ENCODE peak calls at places on chromosome X, in five cellular contexts. W is Caco-2, B is upper lobe of right lung, V is heart right ventricle, T is heart left ventricle. X is an unnamed sample.
A peak's percentile ranks its signal among the peaks of the same experiment; 100 is the strongest.

GRCh38 chrX:129581904-129582303 is 41.8 kb downstream of the OCRL start:
- DNase-seq in T (no peak), B (no peak), V (no peak), W (no peak), X (no peak)

GRCh38 chrX:46125139-46125538 is 420.1 kb downstream of the ZNF674 start:
- DNase-seq in T (no peak), B (no peak), W (no peak), V (no peak), X (no peak)

GRCh38 chrX:71525316-71525715 is 7.6 kb upstream of the OGT start:
- DNase-seq in W (no peak), T (no peak), V (no peak), B (no peak), X (no peak)

GRCh38 chrX:71919436-71919835 is 8.8 kb downstream of the NHSL2 start:
- DNase-seq in W (no peak), T (no peak), B (no peak), V (no peak), X (no peak)

GRCh38 chrX:136310411-136310810 is 9.6 kb downstream of the ADGRG4 start:
- DNase-seq in T (no peak), B (no peak), W (no peak), V (no peak), X (no peak)

GRCh38 chrX:54444752-54445151 is 4.5 kb downstream of the TSR2 start:
- DNase-seq in B (no peak), V (no peak), T (no peak), W (no peak), X (no peak)

GRCh38 chrX:70508296-70508911 is 63.8 kb downstream of the DLG3 start:
- DNase-seq in W (no peak), V (no peak), B (no peak), T (no peak), X (no peak)

GRCh38 chrX:47030339-47030738 is 47.9 kb upstream of the RGN start:
- DNase-seq in T (no peak), V (peak; percentile 32), W (no peak), B (no peak), X (no peak)

GRCh38 chrX:12881914-12882313 is 15.0 kb downstream of the TLR7 start:
- DNase-seq in B (no peak), V (no peak), W (no peak), T (no peak), X (no peak)

GRCh38 chrX:110108381-110108796 is 105.5 kb downstream of the TMEM164 start:
- DNase-seq in T (no peak), B (no peak), W (no peak), V (no peak), X (no peak)

GRCh38 chrX:97594825-97595224 is 711.1 kb downstream of the RPA4 start:
- DNase-seq in B (no peak), W (no peak), T (no peak), V (no peak), X (no peak)

GRCh38 chrX:97387004-97387403 is 503.3 kb downstream of the RPA4 start:
- DNase-seq in B (no peak), T (no peak), W (no peak), V (no peak), X (no peak)

DNA sequence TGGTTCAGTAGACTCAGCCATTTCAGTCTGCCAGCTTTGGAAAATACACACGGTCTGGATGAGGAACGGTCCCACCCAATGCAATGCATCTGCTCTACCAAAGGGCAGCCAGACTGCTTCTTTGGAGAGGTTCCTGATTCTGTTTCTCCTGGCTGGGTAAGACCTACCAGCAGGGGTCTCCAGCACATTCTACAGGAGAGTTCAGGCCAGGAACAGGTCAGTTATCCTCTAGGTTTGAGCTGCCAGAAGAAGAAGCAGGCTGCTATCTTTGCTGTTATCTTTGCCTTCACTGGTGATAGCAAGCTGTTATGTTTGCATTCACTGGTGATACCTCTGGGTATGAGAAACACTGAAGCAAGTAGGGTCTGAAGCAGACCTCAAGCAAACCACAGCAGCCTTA is 45.5 kb upstream of the PBDC1 start:
- DNase-seq in V (no peak), W (peak; percentile 60), T (no peak), B (no peak), X (no peak)
- H3K9me3 ChIP-seq in V (peaks cover 4% of the 10 kb centered on the region), W (peaks cover 7% of the 10 kb centered on the region), T (no peaks in the 10 kb centered on the region), B (no peaks in the 10 kb centered on the region), X (no peaks in the 10 kb centered on the region)

DNA sequence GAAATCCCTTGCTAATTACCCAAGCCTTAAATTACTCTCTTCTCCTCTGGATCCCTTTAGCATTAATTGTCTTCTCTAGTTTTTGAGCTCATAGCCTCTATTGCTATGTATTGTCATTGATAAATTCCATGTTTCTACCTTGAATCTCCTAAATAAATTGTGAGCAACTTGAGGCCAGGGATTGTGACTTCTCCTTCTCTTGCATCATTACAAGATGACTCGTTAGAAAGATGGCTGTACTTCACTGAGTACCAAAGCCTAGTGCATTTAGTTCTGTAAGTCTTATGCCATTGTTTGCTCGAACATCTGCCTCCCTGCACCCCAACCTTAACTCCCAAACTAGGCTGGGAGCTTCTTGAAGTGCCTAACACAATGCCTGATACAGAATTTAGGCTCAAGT is 15.3 kb downstream of the VSIG4 start:
- DNase-seq in V (no peak), T (no peak), W (no peak), B (no peak), X (no peak)
- H3K9me3 ChIP-seq in V (no peaks in the 10 kb centered on the region), T (no peaks in the 10 kb centered on the region), W (no peaks in the 10 kb centered on the region), B (no peaks in the 10 kb centered on the region), X (no peaks in the 10 kb centered on the region)

GRCh38 chrX:43718956-43719355 is 62.9 kb downstream of the MAOA start:
- DNase-seq in V (no peak), W (no peak), B (no peak), T (no peak), X (no peak)

GRCh38 chrX:43718546-43718945 is 62.4 kb downstream of the MAOA start:
- DNase-seq in B (no peak), T (no peak), W (no peak), V (no peak), X (no peak)

GRCh38 chrX:43718081-43718480 is 62.0 kb downstream of the MAOA start:
- DNase-seq in B (no peak), W (no peak), V (no peak), T (no peak), X (no peak)

GRCh38 chrX:43720082-43720481 is 64.0 kb downstream of the MAOA start:
- DNase-seq in T (no peak), B (no peak), W (no peak), V (no peak), X (no peak)

GRCh38 chrX:43720961-43721360 is 64.9 kb downstream of the MAOA start:
- DNase-seq in V (no peak), B (no peak), T (no peak), W (no peak), X (no peak)
- H3K9me3 ChIP-seq in V (peaks cover 11% of the 10 kb centered on the region), B (no peaks in the 10 kb centered on the region), T (no peaks in the 10 kb centered on the region), W (no peaks in the 10 kb centered on the region), X (no peaks in the 10 kb centered on the region)

GRCh38 chrX:146424422-146424821 is 385.1 kb upstream of the CXorf51B start:
- DNase-seq in V (no peak), T (no peak), W (no peak), B (no peak), X (no peak)
- H3K9me3 ChIP-seq in V (no peaks in the 10 kb centered on the region), T (no peaks in the 10 kb centered on the region), W (no peaks in the 10 kb centered on the region), B (no peaks in the 10 kb centered on the region), X (peaks cover 2% of the 10 kb centered on the region)

X was measured in T-helper 17 cell.